ENCODE peak calls at places on chromosomes 3 and 15, in five cellular contexts. R is neuronal stem cell, H is vagina, I is suprapubic skin, W is heart right ventricle. V is an unnamed sample.

GRCh38 chr3:190586631-190587000 is 72.7 kb downstream of the IL1RAP start:
- DNase-seq in W (no peak), H (no peak), R (no peak), I (no peak), V (no peak)

GRCh38 chr3:169299129-169299528 is 364.4 kb downstream of the MECOM start:
- DNase-seq in R (no peak), I (no peak), W (no peak), H (no peak), V (no peak)

GRCh38 chr3:37295925-37296324 is 121.5 kb upstream of the LRRFIP2 start:
- DNase-seq in H (no peak), I (no peak), W (no peak), R (no peak), V (no peak)

GRCh38 chr15:101122806-101123205 is 129.0 kb downstream of the CHSY1 start:
- DNase-seq in I (no peak), W (no peak), H (no peak), R (no peak), V (no peak)

GRCh38 chr15:40452296-40453090 is 11.7 kb downstream of the BAHD1 start:
- DNase-seq in W (no peak), H (no peak), I (no peak), R (no peak), V (no peak)

GRCh38 chr15:43082509-43082908 is 23.3 kb downstream of the UBR1 start:
- DNase-seq in W (no peak), I (no peak), R (no peak), H (no peak), V (no peak)

GRCh38 chr3:137998121-137998520 is 11.8 kb upstream of the CLDN18 start:
- DNase-seq in I (no peak), W (no peak), R (no peak), H (no peak), V (no peak)

GRCh38 chr3:141777957-141778813 is 15.0 kb downstream of the GRK7 start:
- DNase-seq in H (peak), R (no peak), I (no peak), W (no peak), V (no peak)

GRCh38 chr3:179653777-179654117 is 907 bp downstream of the USP13 start:
- DNase-seq in R (no peak), H (no peak), W (no peak), I (no peak), V (no peak)

GRCh38 chr15:48963524-48964113 is at the start of gene SHC4:
- DNase-seq in I (peak), R (peak), H (no peak), W (peak), V (no peak)
- H3K4me3 ChIP-seq in I (peak), R (peak), H (peak), W (peak), V (no peak)

GRCh38 chr3:197260491-197261163 is 37.8 kb downstream of the DLG1 start:
- DNase-seq in R (no peak), I (no peak), W (no peak), H (no peak), V (no peak)
- H3K4me3 ChIP-seq in R (no peak), I (no peak), W (no peak), H (no peak), V (no peak)

GRCh38 chr3:52372822-52373504 is 56.8 kb downstream of the DNAH1 start:
- DNase-seq in R (peak), W (peak), H (no peak), I (no peak), V (no peak)
- H3K4me3 ChIP-seq in R (no peak), W (peak), H (peak), I (peak), V (no peak)

DNA sequence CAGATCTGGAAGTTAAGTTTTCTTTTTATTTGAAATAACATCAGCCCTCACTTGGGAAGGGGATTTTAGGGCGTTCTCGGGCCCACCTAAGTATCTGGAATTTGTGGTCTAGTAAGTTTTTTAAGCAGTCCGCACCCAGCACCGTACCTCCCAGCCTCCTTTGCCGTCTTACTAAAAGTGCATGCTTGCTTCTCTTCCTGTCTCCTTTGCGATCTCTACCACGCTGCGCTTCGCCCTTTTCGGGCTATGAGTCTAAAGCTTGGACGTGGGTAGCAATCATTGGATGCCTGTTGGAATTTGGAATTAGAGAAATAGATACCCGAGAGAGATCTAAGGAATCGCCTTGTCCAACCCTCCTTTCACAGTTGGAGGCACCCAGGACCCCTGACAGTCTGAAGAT is 1.1 kb downstream of the THSD4 start:
- DNase-seq in I (no peak), W (no peak), R (no peak), H (no peak), V (no peak)
- H3K4me3 ChIP-seq in I (peak), W (peak), R (peak), H (peak), V (no peak)

DNA sequence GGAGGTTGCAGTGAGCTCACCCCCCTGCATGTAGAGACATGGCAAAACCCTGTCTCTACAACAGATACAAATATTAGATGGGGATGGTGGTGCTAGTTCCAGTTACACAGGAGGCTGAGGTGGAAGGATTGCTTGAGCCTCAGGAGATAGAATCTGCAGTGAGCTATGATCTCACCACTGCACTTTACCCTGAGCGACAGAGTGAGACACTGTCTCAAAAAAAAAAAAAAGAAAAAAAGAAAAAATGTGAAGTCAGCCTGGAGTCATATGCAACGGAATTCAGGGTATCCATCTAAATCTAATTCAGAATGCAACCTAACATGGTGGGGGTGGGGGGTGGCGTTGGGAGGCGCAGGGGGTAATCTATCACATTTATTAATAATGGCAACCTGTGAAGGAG is 37.1 kb upstream of the NR2F2 start:
- DNase-seq in R (no peak), H (no peak), W (no peak), I (no peak), V (no peak)
- H3K4me3 ChIP-seq in R (no peak), H (no peak), W (no peak), I (no peak), V (no peak)